ENCODE peak calls at places on chromosome 4, in four cellular contexts. L is left kidney, N is ureter, E is neural crest cell. I is an unnamed sample.

GRCh38 chr4:175435437-175435836 is 376.6 kb downstream of the GPM6A start:
- DNase-seq in N (no peak), E (no peak), L (peak), I (no peak)

GRCh38 chr4:3630136-3630933 is 98.1 kb upstream of the LRPAP1 start:
- DNase-seq in N (no peak), E (no peak), L (no peak), I (peak)

GRCh38 chr4:1172971-1173757 is 781 bp upstream of the SPON2 start:
- DNase-seq in N (no peak), L (peak), E (no peak), I (peak)

GRCh38 chr4:21656832-21657231 is 291.7 kb downstream of the KCNIP4 start:
- DNase-seq in N (no peak), E (no peak), L (peak), I (no peak)

GRCh38 chr4:2898001-2898400 is 54.4 kb downstream of the ADD1 start:
- DNase-seq in N (no peak), L (no peak), E (no peak), I (no peak)

GRCh38 chr4:145720656-145721055 is 40.7 kb downstream of the C4orf51 start:
- DNase-seq in E (no peak), N (no peak), L (no peak), I (no peak)

GRCh38 chr4:95215991-95216605 is 332.7 kb downstream of the UNC5C start:
- DNase-seq in L (no peak), E (no peak), N (no peak), I (no peak)

GRCh38 chr4:10278071-10278470 is 161.5 kb upstream of the WDR1 start:
- DNase-seq in L (no peak), N (no peak), E (no peak), I (no peak)

GRCh38 chr4:163548481-163549243 is 54.2 kb downstream of the TMA16 start:
- DNase-seq in L (peak), E (no peak), N (no peak), I (no peak)

GRCh38 chr4:136078971-136079370 is 1453.3 kb downstream of the PCDH18 start:
- DNase-seq in E (no peak), N (no peak), L (no peak), I (no peak)

GRCh38 chr4:121784975-121785374 is 16.1 kb upstream of the EXOSC9 start:
- DNase-seq in E (no peak), L (no peak), N (no peak), I (no peak)

GRCh38 chr4:76585897-76586360 is 150.9 kb downstream of the SHROOM3 start:
- DNase-seq in N (peak), L (peak), E (peak), I (peak)

I was measured in chondrocyte.